ENCODE peak calls at places on chromosomes 7 and 10, in eight cellular contexts. C, P, E, Q, A, X, V and G are unnamed samples. For H3K4me1 and H3K9me3, the result is how much of the 10 kb centered on the place peaks cover.

GRCh38 chr10:91185239-91185875 is 35.1 kb upstream of the PCGF5 start:
- DNase-seq in E (no peak), X (no peak), Q (no peak), C (no peak), A (peak), V (no peak), P (peak), G (no peak)

GRCh38 chr10:100516847-100517246 is 2.8 kb downstream of the SEC31B start:
- DNase-seq in C (no peak), A (peak), P (no peak), V (no peak), Q (no peak), X (no peak), E (no peak), G (no peak)

GRCh38 chr10:58791137-58791536 is 278.5 kb downstream of the BICC1 start:
- DNase-seq in V (no peak), X (no peak), E (no peak), Q (no peak), C (no peak), P (peak), A (no peak), G (no peak)

GRCh38 chr7:10793995-10794780 is 179.5 kb upstream of the PHF14 start:
- DNase-seq in V (no peak), C (no peak), X (no peak), P (no peak), E (no peak), Q (no peak), A (no peak), G (no peak)

GRCh38 chr10:87654212-87654611 is 5.5 kb upstream of the PAPSS2 start:
- DNase-seq in P (no peak), E (no peak), Q (no peak), V (no peak), A (no peak), C (no peak), X (no peak), G (no peak)

GRCh38 chr10:20100157-20100556 is 283.9 kb downstream of the PLXDC2 start:
- DNase-seq in Q (no peak), A (no peak), V (no peak), E (no peak), C (no peak), X (no peak), P (no peak), G (no peak)

GRCh38 chr7:45564485-45564884 is 9.7 kb upstream of the ADCY1 start:
- DNase-seq in P (no peak), E (no peak), V (no peak), X (no peak), Q (no peak), A (no peak), C (no peak), G (peak)

GRCh38 chr10:24341371-24341770 is 132.4 kb downstream of the KIAA1217 start:
- DNase-seq in P (no peak), E (no peak), X (no peak), Q (no peak), V (no peak), A (no peak), C (no peak), G (no peak)

GRCh38 chr10:26534384-26534783 is 96.2 kb downstream of the APBB1IP start:
- DNase-seq in E (no peak), Q (no peak), X (no peak), P (no peak), V (no peak), C (no peak), A (no peak), G (no peak)

GRCh38 chr10:12803781-12804180 is 197.7 kb downstream of the CCDC3 start:
- DNase-seq in P (no peak), Q (no peak), C (no peak), V (no peak), E (no peak), X (no peak), A (no peak), G (no peak)

GRCh38 chr7:22359156-22359697 is 2.3 kb upstream of the RAPGEF5 start:
- DNase-seq in Q (no peak), X (no peak), C (no peak), V (no peak), A (no peak), P (no peak), E (no peak), G (no peak)

GRCh38 chr7:152564656-152565055 is 111.3 kb downstream of the XRCC2 start:
- DNase-seq in Q (no peak), X (no peak), E (no peak), A (no peak), V (no peak), P (no peak), C (no peak), G (no peak)

GRCh38 chr7:137609500-137609899 is 237.3 kb downstream of the DGKI start:
- DNase-seq in E (no peak), Q (no peak), X (no peak), A (no peak), C (no peak), V (no peak), P (no peak), G (peak)

GRCh38 chr7:104548861-104549260 is 220.5 kb downstream of the LHFPL3 start:
- DNase-seq in E (no peak), V (no peak), A (no peak), X (no peak), Q (no peak), C (no peak), P (no peak), G (no peak)

GRCh38 chr10:44893604-44894468 is 17.3 kb upstream of the TMEM72 start:
- DNase-seq in P (no peak), C (no peak), Q (no peak), X (no peak), E (no peak), V (no peak), A (no peak), G (no peak)

GRCh38 chr10:11414314-11415038 is 197.0 kb downstream of the USP6NL start:
- DNase-seq in V (no peak), E (no peak), A (no peak), X (no peak), Q (no peak), C (no peak), P (no peak), G (no peak)

GRCh38 chr7:42753917-42754363 is 157.9 kb downstream of the C7orf25 start:
- DNase-seq in V (no peak), P (no peak), A (no peak), E (no peak), C (no peak), X (no peak), Q (no peak), G (no peak)

GRCh38 chr10:94358480-94358879 is 4.3 kb downstream of the NOC3L start:
- DNase-seq in A (no peak), X (no peak), Q (no peak), V (no peak), P (peak), E (no peak), C (no peak), G (no peak)

DNA sequence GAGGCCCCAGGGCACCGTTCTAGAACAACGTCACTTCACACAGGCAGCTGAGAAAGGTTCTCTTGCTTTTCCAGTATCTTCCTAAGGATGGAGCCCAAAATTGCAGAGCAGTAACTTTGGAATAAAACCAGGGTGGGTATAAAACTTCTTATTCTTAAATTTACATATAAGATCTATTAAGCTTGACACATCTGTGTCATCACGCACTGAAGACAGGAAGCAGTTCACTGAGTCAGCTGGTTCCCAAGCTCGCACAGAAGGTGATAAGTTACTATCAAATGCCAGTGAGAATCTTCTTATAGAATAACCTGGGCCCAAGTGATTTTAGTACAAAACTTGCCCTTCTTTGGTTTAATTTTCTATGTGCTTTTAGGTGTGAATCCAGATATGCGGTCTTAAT is 70.2 kb downstream of the RABGEF1 start:
- DNase-seq in V (no peak), P (no peak), X (no peak), C (no peak), A (no peak), E (no peak), Q (no peak), G (no peak)
- H3K4me1 ChIP-seq in V (under half), P (under half), X (under half), C (under half), A (under half), E (under half), Q (under half), G (under half)

DNA sequence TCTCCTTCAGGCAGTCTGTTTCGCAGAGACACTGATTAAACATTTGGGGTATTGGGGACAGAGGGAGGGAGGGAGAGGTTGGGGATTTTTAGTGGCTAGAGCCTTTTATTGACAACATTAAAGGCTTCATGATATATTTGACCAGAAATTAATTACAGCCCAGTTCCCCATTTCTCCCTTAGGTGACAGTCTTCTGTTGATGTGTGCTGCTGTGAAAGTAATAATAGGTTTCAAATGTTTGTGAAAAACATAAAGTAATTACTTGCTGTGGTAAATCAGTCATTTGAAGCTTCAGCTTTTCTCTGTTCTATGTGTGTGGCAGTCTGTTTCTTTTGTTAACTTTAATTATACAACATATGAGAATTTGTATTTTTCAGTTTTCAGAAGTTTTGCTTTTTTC is 105.3 kb upstream of the LRGUK start:
- DNase-seq in Q (no peak), A (no peak), P (no peak), X (no peak), V (no peak), E (no peak), C (no peak), G (no peak)
- H3K27ac ChIP-seq in Q (no peak), A (no peak), P (no peak), X (no peak), V (no peak), E (no peak), C (no peak), G (no peak)

DNA sequence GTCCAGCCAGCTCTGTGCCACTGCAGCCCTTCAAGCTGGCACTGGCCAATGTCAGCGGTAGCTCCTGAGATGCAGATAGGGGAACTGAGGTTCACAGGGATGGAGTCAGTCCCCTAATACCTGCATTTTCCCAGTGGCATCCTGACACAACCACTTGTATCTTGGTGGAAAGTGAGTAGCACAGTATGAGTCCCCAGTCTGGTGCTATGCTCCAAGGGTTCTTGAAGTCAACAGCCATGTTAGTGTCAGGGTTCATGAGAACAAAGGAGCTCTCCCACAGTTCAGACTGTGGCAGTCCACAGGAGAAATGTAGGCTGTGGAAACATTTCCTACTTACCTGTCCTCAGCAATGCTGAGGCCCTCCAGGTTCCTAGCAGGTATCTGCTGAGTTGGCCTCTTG is 115.5 kb downstream of the ZNF736 start:
- DNase-seq in P (no peak), Q (no peak), X (no peak), C (no peak), A (no peak), V (no peak), E (no peak), G (no peak)
- H3K9me3 ChIP-seq in P (under half), Q (under half), X (under half), C (under half), A (under half), V (under half), E (under half), G (under half)

GRCh38 chr7:50663396-50664102 is 98.3 kb upstream of the DDC start:
- DNase-seq in P (no peak), A (no peak), V (no peak), X (no peak), C (no peak), E (no peak), Q (no peak), G (no peak)
- H3K4me1 ChIP-seq in P (under half), A (half or more), V (under half), X (half or more), C (under half), E (under half), Q (under half), G (under half)

DNA sequence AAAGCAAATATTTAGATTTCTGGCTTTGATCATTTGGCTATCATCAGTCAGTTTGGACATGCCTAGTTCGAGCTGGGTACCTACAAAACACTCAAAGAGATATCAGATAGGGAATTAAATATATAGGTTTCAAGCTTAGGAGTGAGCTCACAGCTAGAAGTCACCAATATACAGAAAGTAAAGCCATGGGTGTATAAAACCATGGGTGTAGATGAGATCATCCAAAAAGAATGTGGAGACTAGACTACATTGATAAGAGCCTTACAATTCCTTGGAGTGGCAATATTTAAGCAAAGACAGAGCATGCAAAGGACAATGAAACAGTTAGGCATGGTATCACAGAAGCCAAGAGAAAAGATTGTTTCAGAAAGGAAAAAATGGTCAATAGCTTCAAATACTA is 7.2 kb upstream of the RALA start:
- DNase-seq in C (no peak), X (no peak), P (no peak), A (no peak), E (no peak), Q (no peak), V (no peak), G (no peak)
- H3K27ac ChIP-seq in C (no peak), X (no peak), P (no peak), A (no peak), E (no peak), Q (no peak), V (no peak), G (no peak)

GRCh38 chr10:42476101-42476500 is 162.3 kb downstream of the ZNF33B start:
- DNase-seq in X (no peak), P (no peak), E (no peak), Q (no peak), C (no peak), V (no peak), A (no peak), G (no peak)
- H3K9me3 ChIP-seq in X (under half), P (under half), E (under half), Q (under half), C (under half), V (under half), A (under half), G (under half)